ENCODE peak calls at places on chromosomes 6 and 20, in eight cellular contexts. F, I, Z, Q, L, V, O and G are unnamed samples.
A peak's percentile ranks its signal among the peaks of the same experiment; 100 is the strongest.

GRCh38 chr6:15293674-15294073 is 47.8 kb downstream of the JARID2 start:
- DNase-seq in F (no peak), I (no peak), Z (no peak), Q (no peak), L (no peak), V (no peak), O (no peak), G (no peak)

GRCh38 chr20:1567392-1568165 is 10.1 kb upstream of the SIRPD start:
- DNase-seq in F (no peak), I (peak; percentile 99), Z (peak; percentile 67), Q (peak; percentile 50), L (no peak), V (peak; percentile 55), O (no peak), G (peak; percentile 73)

GRCh38 chr6:170128811-170129681 is 161.8 kb downstream of the DLL1 start:
- DNase-seq in F (no peak), I (no peak), Z (no peak), Q (no peak), L (no peak), V (no peak), O (peak; percentile 83), G (no peak)

GRCh38 chr6:25278914-25279747 is at the start of gene CARMIL1:
- DNase-seq in F (peak; percentile 57), I (peak; percentile 90), Z (peak; percentile 65), Q (peak; percentile 95), L (peak; percentile 91), V (peak; percentile 64), O (peak; percentile 93), G (peak; percentile 60)

GRCh38 chr20:16257813-16258430 is 315.3 kb downstream of the KIF16B start:
- DNase-seq in F (no peak), I (no peak), Z (no peak), Q (no peak), L (no peak), V (no peak), O (no peak), G (no peak)

GRCh38 chr6:26571592-26572296 is 25.0 kb upstream of the ABT1 start:
- DNase-seq in F (peak; percentile 87), I (peak; percentile 97), Z (peak; percentile 86), Q (peak; percentile 63), L (peak; percentile 95), V (peak; percentile 85), O (no peak), G (peak; percentile 90)

GRCh38 chr6:70281923-70282902 is 20.7 kb downstream of the COL9A1 start:
- DNase-seq in F (no peak), I (no peak), Z (no peak), Q (peak; percentile 4), L (no peak), V (no peak), O (no peak), G (no peak)

GRCh38 chr20:36206641-36207040 is 29.6 kb upstream of the AAR2 start:
- DNase-seq in F (no peak), I (no peak), Z (no peak), Q (no peak), L (no peak), V (no peak), O (no peak), G (no peak)

GRCh38 chr6:6246539-6246938 is 73.9 kb downstream of the F13A1 start:
- DNase-seq in F (no peak), I (no peak), Z (no peak), Q (no peak), L (peak; percentile 92), V (no peak), O (no peak), G (no peak)

GRCh38 chr20:17873410-17874270 is 95.0 kb downstream of the SNX5 start:
- DNase-seq in F (peak; percentile 95), I (peak; percentile 65), Z (peak; percentile 37), Q (peak; percentile 94), L (peak; percentile 91), V (peak; percentile 98), O (peak; percentile 93), G (peak; percentile 92)

GRCh38 chr6:3222506-3223038 is 4.9 kb downstream of the TUBB2B start:
- DNase-seq in F (no peak), I (no peak), Z (no peak), Q (no peak), L (no peak), V (no peak), O (no peak), G (no peak)

GRCh38 chr6:38801305-38801704 is 86.2 kb downstream of the DNAH8 start:
- DNase-seq in F (no peak), I (no peak), Z (no peak), Q (no peak), L (no peak), V (no peak), O (no peak), G (no peak)

GRCh38 chr20:57672164-57672563 is 37.7 kb downstream of the PMEPA1 start:
- DNase-seq in F (no peak), I (no peak), Z (no peak), Q (peak; percentile 35), L (no peak), V (peak; percentile 66), O (no peak), G (no peak)

GRCh38 chr20:57394087-57395082 is 3.2 kb downstream of the RBM38 start:
- DNase-seq in F (no peak), I (no peak), Z (no peak), Q (no peak), L (no peak), V (no peak), O (no peak), G (no peak)

GRCh38 chr6:32885698-32886286 is 31.8 kb downstream of the PSMB9 start:
- DNase-seq in F (peak; percentile 73), I (peak; percentile 87), Z (no peak), Q (peak; percentile 67), L (peak; percentile 79), V (peak; percentile 73), O (no peak), G (peak; percentile 61)

GRCh38 chr6:56223995-56224394 is 23.4 kb downstream of the COL21A1 start:
- DNase-seq in F (peak; percentile 23), I (peak; percentile 97), Z (peak; percentile 82), Q (peak; percentile 7), L (no peak), V (peak; percentile 67), O (no peak), G (peak; percentile 80)

GRCh38 chr6:12233693-12234551 is 56.2 kb upstream of the EDN1 start:
- DNase-seq in F (peak; percentile 84), I (peak; percentile 90), Z (no peak), Q (peak; percentile 65), L (peak; percentile 75), V (peak; percentile 82), O (no peak), G (peak; percentile 84)

GRCh38 chr20:62622877-62623487 is 19.3 kb upstream of the SLCO4A1 start:
- DNase-seq in F (no peak), I (no peak), Z (no peak), Q (no peak), L (no peak), V (no peak), O (no peak), G (no peak)